ENCODE peak calls at places on chromosomes 12 and 14, in four cellular contexts. Q, W, H and U are unnamed samples.

GRCh38 chr12:114240288-114240687 is 165.7 kb downstream of the TBX5 start:
- DNase-seq in H (no peak), W (no peak), Q (no peak), U (no peak)

GRCh38 chr14:71554323-71554722 is 377.9 kb upstream of the RGS6 start:
- DNase-seq in Q (no peak), W (no peak), H (no peak), U (no peak)

GRCh38 chr14:66070542-66071319 is 415.4 kb upstream of the CCDC196 start:
- DNase-seq in H (peak), Q (peak), W (no peak), U (peak)

GRCh38 chr12:54169036-54169435 is 19.7 kb downstream of the SMUG1 start:
- DNase-seq in Q (no peak), W (no peak), H (no peak), U (no peak)

GRCh38 chr12:119692410-119692809 is 24.5 kb downstream of the PRKAB1 start:
- DNase-seq in Q (no peak), W (no peak), H (no peak), U (no peak)

GRCh38 chr14:48771717-48772116 is 814.5 kb downstream of the RPS29 start:
- DNase-seq in H (peak), Q (no peak), W (no peak), U (no peak)

GRCh38 chr14:55699131-55700057 is 119.4 kb downstream of the KTN1 start:
- DNase-seq in H (peak), Q (no peak), W (no peak), U (no peak)

GRCh38 chr12:111992464-111992863 is 20.5 kb downstream of the TMEM116 start:
- DNase-seq in W (no peak), H (no peak), Q (no peak), U (no peak)

GRCh38 chr14:80522936-80523335 is 311.6 kb upstream of the DIO2 start:
- DNase-seq in Q (no peak), H (no peak), W (no peak), U (no peak)

GRCh38 chr12:131947482-131948027 is 2.2 kb upstream of the EP400 start:
- DNase-seq in H (no peak), Q (no peak), W (no peak), U (no peak)

GRCh38 chr12:116916714-116917114 is 6.0 kb downstream of the FBXW8 start:
- DNase-seq in H (peak), Q (no peak), W (peak), U (no peak)

GRCh38 chr14:104288272-104288671 is 149.9 kb downstream of the KIF26A start:
- DNase-seq in W (no peak), Q (no peak), H (no peak), U (no peak)

GRCh38 chr14:81801921-81802320 is 268.3 kb upstream of the SEL1L start:
- DNase-seq in H (no peak), Q (no peak), W (no peak), U (no peak)